ENCODE peak calls at places on chromosomes 13 and 19, in nine cellular contexts. T is AG04449; R is naive thymus-derived CD8-positive, alpha-beta T cell; S is activated CD8-positive, alpha-beta T cell treated with anti-CD3 and anti-CD28 coated beads, Interleukin-2, amount 10 ng/mL, durations not matched to agents 7 days and 5 days; W is naive B cell; K is stimulated activated naive B cell treated with anti-CD40 and anti-IgM and Interleukin-4, amounts not matched to agents 10 μg/mL and 1 μg/mL and 100 μg/mL, for 72 hours; L is anterior cingulate cortex; U is IMR-90; Z is RPMI7951. B is an unnamed sample.

GRCh38 chr19:18839465-18840287 is 7.9 kb downstream of the UPF1 start:
- DNase-seq in R (no peak), W (no peak), L (no peak), S (no peak), U (no peak), Z (no peak), K (no peak), T (no peak), B (no peak)

GRCh38 chr13:94178625-94179244 is 300.7 kb downstream of the DCT start:
- DNase-seq in K (no peak), U (peak; percentile 37), R (no peak), L (no peak), S (no peak), W (no peak), Z (no peak), T (no peak), B (no peak)

GRCh38 chr19:55454787-55455243 is 6.6 kb downstream of the ISOC2 start:
- DNase-seq in W (no peak), L (no peak), K (no peak), Z (no peak), R (peak; percentile 47), T (no peak), S (peak; percentile 69), U (peak; percentile 22), B (peak; percentile 31)

GRCh38 chr13:109707044-109707794 is 79.2 kb downstream of the IRS2 start:
- DNase-seq in T (no peak), Z (no peak), S (no peak), L (no peak), K (no peak), W (peak; percentile 46), U (no peak), R (no peak), B (peak; percentile 70)

GRCh38 chr13:111610879-111611278 is 290.4 kb downstream of the TEX29 start:
- DNase-seq in Z (no peak), R (no peak), S (no peak), L (no peak), W (no peak), T (no peak), K (no peak), U (no peak), B (no peak)

GRCh38 chr19:17184381-17184841 is 30.7 kb upstream of the USE1 start:
- DNase-seq in K (peak; percentile 28), U (peak; percentile 7), S (peak; percentile 87), L (no peak), R (peak; percentile 48), W (peak; percentile 20), Z (no peak), T (no peak), B (no peak)

GRCh38 chr13:92303428-92303827 is 905.0 kb downstream of the GPC5 start:
- DNase-seq in U (peak; percentile 48), K (no peak), T (no peak), L (no peak), S (no peak), R (no peak), Z (peak; percentile 53), W (no peak), B (no peak)

GRCh38 chr13:19345916-19346422 is 164.3 kb upstream of the TUBA3C start:
- DNase-seq in S (no peak), T (no peak), Z (no peak), W (no peak), U (no peak), L (no peak), R (no peak), K (no peak), B (no peak)

GRCh38 chr19:8610041-8610927 is at the start of gene ADAMTS10:
- DNase-seq in K (no peak), R (peak; percentile 54), Z (no peak), T (no peak), S (peak; percentile 34), W (no peak), L (no peak), U (peak; percentile 43), B (no peak)

GRCh38 chr13:42041684-42042035 is 6.8 kb upstream of the DGKH start:
- DNase-seq in L (no peak), R (no peak), S (no peak), W (no peak), Z (peak; percentile 61), U (peak; percentile 63), T (no peak), K (no peak), B (peak; percentile 24)

GRCh38 chr13:42466123-42466522 is 107.8 kb upstream of the TNFSF11 start:
- DNase-seq in S (no peak), T (no peak), L (no peak), R (no peak), W (no peak), K (no peak), U (no peak), Z (no peak), B (no peak)

GRCh38 chr13:50133277-50133953 is 118.2 kb downstream of the KCNRG start:
- DNase-seq in K (no peak), S (no peak), W (no peak), Z (no peak), T (no peak), U (no peak), R (no peak), L (no peak), B (no peak)

GRCh38 chr19:35174226-35174625 is 19.7 kb downstream of the FXYD5 start:
- DNase-seq in K (no peak), Z (no peak), R (no peak), S (no peak), L (no peak), W (no peak), U (no peak), T (no peak), B (no peak)

GRCh38 chr19:49421039-49421877 is 2.0 kb downstream of the PTH2 start:
- DNase-seq in W (no peak), T (no peak), R (no peak), K (no peak), Z (peak; percentile 63), U (peak; percentile 17), L (no peak), S (peak; percentile 55), B (no peak)

GRCh38 chr13:77544365-77544764 is 8.9 kb downstream of the SCEL start:
- DNase-seq in R (no peak), Z (no peak), W (no peak), L (peak; percentile 3), U (no peak), T (no peak), S (no peak), K (no peak), B (peak; percentile 19)

GRCh38 chr13:100128373-100128772 is 39.5 kb downstream of the PCCA start:
- DNase-seq in U (peak; percentile 92), K (no peak), L (no peak), W (no peak), T (no peak), R (no peak), Z (peak; percentile 69), S (no peak), B (no peak)

GRCh38 chr19:40341601-40342482 is 6.4 kb downstream of the C19orf47 start:
- DNase-seq in Z (no peak), T (no peak), R (no peak), W (no peak), L (peak; percentile 10), S (no peak), K (no peak), U (no peak), B (no peak)

GRCh38 chr19:41969772-41970458 is 10.8 kb upstream of the RABAC1 start:
- DNase-seq in T (no peak), Z (no peak), L (no peak), R (no peak), S (no peak), U (no peak), W (no peak), K (no peak), B (no peak)

GRCh38 chr13:96377835-96378234 is 287.9 kb downstream of the HS6ST3 start:
- DNase-seq in R (no peak), K (no peak), W (no peak), U (no peak), S (no peak), L (no peak), Z (no peak), T (no peak), B (no peak)

GRCh38 chr19:3778104-3778867 is 6.3 kb upstream of the RAX2 start:
- DNase-seq in Z (no peak), T (no peak), R (no peak), K (no peak), S (no peak), L (no peak), U (no peak), W (no peak), B (no peak)

GRCh38 chr13:55244991-55245644 is 1895.6 kb upstream of the PRR20A start:
- DNase-seq in L (no peak), T (no peak), R (no peak), S (no peak), W (no peak), K (no peak), U (no peak), Z (peak; percentile 18), B (peak; percentile 19)

GRCh38 chr19:41362143-41362847 is 1.7 kb downstream of the B9D2 start:
- DNase-seq in K (no peak), R (no peak), W (no peak), T (no peak), L (no peak), Z (no peak), S (no peak), U (no peak), B (no peak)

GRCh38 chr19:33505168-33505567 is 16.4 kb downstream of the PEPD start:
- DNase-seq in S (no peak), Z (no peak), K (no peak), R (no peak), U (no peak), T (no peak), L (no peak), W (no peak), B (no peak)

GRCh38 chr19:16062789-16063188 is 13.5 kb upstream of the TPM4 start:
- DNase-seq in T (no peak), W (peak; percentile 60), K (peak; percentile 28), S (peak; percentile 75), Z (no peak), U (no peak), R (peak; percentile 63), L (no peak), B (no peak)

GRCh38 chr19:8988204-8988603 is 22.0 kb downstream of the MUC16 start:
- DNase-seq in T (no peak), W (no peak), R (no peak), Z (no peak), S (peak; percentile 57), L (no peak), U (no peak), K (no peak), B (no peak)

GRCh38 chr13:112370311-112370710 is 5.8 kb upstream of the SPACA7 start:
- DNase-seq in S (no peak), W (no peak), K (no peak), L (no peak), Z (no peak), R (no peak), T (no peak), U (no peak), B (no peak)

GRCh38 chr13:96089749-96090239 is at the start of gene HS6ST3:
- DNase-seq in R (no peak), W (no peak), Z (no peak), K (no peak), U (no peak), T (no peak), L (peak; percentile 11), S (no peak), B (peak; percentile 69)

GRCh38 chr13:73521291-73521626 is 462.5 kb downstream of the KLF5 start:
- DNase-seq in K (no peak), R (peak; percentile 18), S (peak; percentile 40), U (no peak), T (no peak), Z (no peak), L (no peak), W (no peak), B (no peak)